ENCODE peak calls at places on chromosomes 1 and 21, in five cellular contexts. L is AG10803; J is CD8-positive, alpha-beta T cell; C is heart left ventricle; B is epithelial cell of esophagus. Q is an unnamed sample.

GRCh38 chr1:239197871-239198270 is 188.5 kb upstream of the CHRM3 start:
- DNase-seq in L (no peak), J (no peak), C (no peak), B (no peak), Q (no peak)

GRCh38 chr1:92244376-92244775 is 26.7 kb downstream of the C1orf146 start:
- DNase-seq in L (peak; percentile 1), J (no peak), C (no peak), B (no peak), Q (peak; percentile 4)

GRCh38 chr1:26353976-26354820 is at the start of gene CRYBG2:
- DNase-seq in L (no peak), J (no peak), C (no peak), B (peak; percentile 93), Q (no peak)

GRCh38 chr21:36297938-36298572 is 21.9 kb upstream of the MORC3 start:
- DNase-seq in L (peak; percentile 49), J (peak; percentile 82), C (peak; percentile 49), B (peak; percentile 96), Q (no peak)

GRCh38 chr1:62295921-62296451 is 23.2 kb downstream of the KANK4 start:
- DNase-seq in L (peak; percentile 56), J (no peak), C (no peak), B (no peak), Q (peak; percentile 57)

GRCh38 chr1:73065585-73065984 is 783.2 kb upstream of the NEGR1 start:
- DNase-seq in L (no peak), J (no peak), C (no peak), B (peak; percentile 0), Q (no peak)

GRCh38 chr1:204917802-204918201 is 47.1 kb downstream of the NFASC start:
- DNase-seq in L (no peak), J (no peak), C (no peak), B (peak; percentile 64), Q (no peak)

GRCh38 chr1:217138839-217139466 is 415.7 kb upstream of the ESRRG start:
- DNase-seq in L (no peak), J (no peak), C (no peak), B (no peak), Q (no peak)

GRCh38 chr1:109493227-109493626 is 667 bp upstream of the CYB561D1 start:
- DNase-seq in L (no peak), J (no peak), C (no peak), B (no peak), Q (no peak)
- H3K4me3 ChIP-seq in L (no peak overlapping the region), J (no peak overlapping the region), C (peak overlapping the region; percentile 83), B (peak overlapping the region; percentile 96), Q (no peak overlapping the region)

DNA sequence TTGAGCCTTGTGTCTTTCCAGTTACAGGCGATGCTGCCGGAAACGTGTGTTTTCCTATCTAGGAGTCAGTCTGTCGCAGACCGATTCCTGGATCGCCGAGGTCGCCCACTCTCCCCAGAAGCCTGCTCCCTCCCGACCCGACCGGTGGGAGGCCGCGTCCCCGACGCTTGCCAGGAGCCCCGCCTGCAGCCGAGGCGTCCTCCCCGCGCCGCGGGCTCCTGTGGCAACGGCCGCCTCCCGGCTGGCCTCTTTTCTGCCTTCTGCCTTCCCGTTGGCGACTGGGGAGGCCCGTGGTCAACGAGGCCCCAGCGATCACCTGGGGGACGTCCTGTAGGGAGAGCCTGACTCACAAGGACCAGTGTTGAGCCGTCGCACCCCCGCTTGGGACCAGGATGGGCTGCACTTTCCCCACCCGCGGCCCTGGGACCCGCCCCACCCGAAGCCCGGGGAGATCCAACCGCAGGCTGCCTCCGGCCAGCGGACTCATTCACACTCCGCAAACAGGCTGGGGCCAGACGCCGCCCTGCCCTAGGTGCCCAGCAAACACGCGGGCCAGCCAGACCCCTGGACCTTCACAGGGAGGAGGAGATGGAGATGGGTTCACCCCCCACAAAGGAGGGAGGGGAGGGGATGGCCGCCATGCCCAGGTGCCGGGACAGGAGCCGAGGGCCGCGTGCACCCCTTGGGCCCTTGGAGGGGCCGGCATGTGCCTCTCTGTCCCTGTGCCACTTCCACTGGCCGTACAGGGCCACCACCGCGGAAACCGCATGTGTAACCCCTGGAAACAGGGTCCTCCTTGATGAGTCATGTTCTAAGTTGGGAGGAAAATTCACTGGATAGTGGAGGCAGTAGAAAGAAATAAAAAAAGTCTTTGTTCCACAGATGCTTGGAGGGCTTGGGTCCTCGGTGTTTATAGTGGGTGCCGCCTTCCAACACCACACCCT is 7.2 kb upstream of the COL6A1 start:
- DNase-seq in L (peak; percentile 67), J (no peak), C (peak; percentile 63), B (no peak), Q (peak; percentile 70)
- H3K4me3 ChIP-seq in L (peak overlapping the region; percentile 56), J (peak overlapping the region; percentile 87), C (peak overlapping the region; percentile 69), B (peak overlapping the region; percentile 32), Q (peak overlapping the region; percentile 44)

DNA sequence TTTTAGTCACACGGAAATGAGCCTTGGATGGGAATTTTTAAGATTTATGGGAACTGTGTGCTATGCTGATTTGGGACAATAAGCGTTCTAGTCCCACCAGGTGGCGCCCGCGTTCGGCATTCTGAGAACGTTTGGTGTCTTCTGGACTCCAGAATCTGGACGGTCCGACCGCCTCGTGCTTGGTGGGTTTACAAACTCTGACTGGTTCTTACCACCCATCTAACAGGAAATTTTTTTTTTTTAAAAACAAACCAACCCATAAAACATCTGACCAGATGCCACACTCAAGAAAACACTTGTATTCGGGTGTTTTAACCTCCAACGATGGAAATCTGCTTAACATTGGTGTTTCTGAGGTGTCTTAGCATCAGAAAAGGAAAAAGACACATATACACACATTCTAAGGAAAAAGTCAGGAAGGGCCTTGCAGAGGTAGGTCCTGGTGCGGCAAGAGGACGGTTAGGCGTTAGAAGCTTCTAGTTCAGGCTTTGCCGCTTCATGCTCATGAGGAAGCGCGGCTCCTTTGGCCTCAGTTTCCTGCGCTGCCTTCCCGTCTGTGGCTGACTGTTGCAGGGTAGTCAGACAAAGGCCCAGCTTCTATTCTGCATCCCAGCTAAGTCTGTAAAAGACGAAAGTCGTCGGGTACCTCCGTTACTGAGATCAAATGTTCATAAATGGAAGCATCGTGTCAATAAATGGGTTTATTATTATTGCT is 814 bp upstream of the DYRK3 start:
- DNase-seq in L (peak; percentile 88), J (peak; percentile 71), C (peak; percentile 91), B (peak; percentile 89), Q (peak; percentile 93)
- H3K4me3 ChIP-seq in L (peak overlapping the region; percentile 79), J (peak overlapping the region; percentile 79), C (peak overlapping the region; percentile 93), B (no peak overlapping the region), Q (peak overlapping the region; percentile 86)

DNA sequence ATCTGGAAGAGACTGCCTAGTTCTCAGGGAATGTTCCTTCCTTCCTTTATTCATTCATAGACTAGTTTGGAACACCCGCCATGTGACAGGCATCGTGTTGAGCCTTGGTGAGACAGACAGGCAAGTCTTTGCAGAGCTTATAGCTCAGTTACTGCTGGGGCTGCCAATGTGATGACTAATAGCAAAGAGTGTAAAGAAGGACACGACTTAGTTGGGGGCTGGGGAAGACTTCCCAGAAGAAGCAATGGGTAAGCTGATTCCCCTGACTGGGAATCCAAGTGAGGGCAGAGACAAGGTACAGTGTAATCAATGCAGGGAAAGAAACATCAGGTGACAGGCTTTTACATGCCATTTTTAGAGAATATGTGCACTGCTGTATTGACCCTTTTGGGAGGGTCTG is 51.2 kb downstream of the TENT5C start:
- DNase-seq in L (peak; percentile 82), J (peak; percentile 59), C (no peak), B (peak; percentile 93), Q (peak; percentile 80)
- H3K4me3 ChIP-seq in L (no peak overlapping the region), J (no peak overlapping the region), C (no peak overlapping the region), B (no peak overlapping the region), Q (no peak overlapping the region)

GRCh38 chr1:159092398-159092760 is 15.8 kb upstream of the AIM2 start:
- DNase-seq in L (no peak), J (no peak), C (no peak), B (no peak), Q (no peak)
- H3K4me3 ChIP-seq in L (no peak overlapping the region), J (no peak overlapping the region), C (no peak overlapping the region), B (no peak overlapping the region), Q (no peak overlapping the region)

GRCh38 chr1:113834716-113835115 is 22.4 kb upstream of the RSBN1 start:
- DNase-seq in L (no peak), J (no peak), C (no peak), B (peak; percentile 55), Q (no peak)
- H3K4me3 ChIP-seq in L (no peak overlapping the region), J (no peak overlapping the region), C (no peak overlapping the region), B (no peak overlapping the region), Q (no peak overlapping the region)

GRCh38 chr1:23591460-23592208 is 32.3 kb upstream of the ID3 start:
- DNase-seq in L (no peak), J (peak; percentile 63), C (peak; percentile 40), B (no peak), Q (no peak)
- H3K4me3 ChIP-seq in L (no peak overlapping the region), J (no peak overlapping the region), C (no peak overlapping the region), B (no peak overlapping the region), Q (no peak overlapping the region)

DNA sequence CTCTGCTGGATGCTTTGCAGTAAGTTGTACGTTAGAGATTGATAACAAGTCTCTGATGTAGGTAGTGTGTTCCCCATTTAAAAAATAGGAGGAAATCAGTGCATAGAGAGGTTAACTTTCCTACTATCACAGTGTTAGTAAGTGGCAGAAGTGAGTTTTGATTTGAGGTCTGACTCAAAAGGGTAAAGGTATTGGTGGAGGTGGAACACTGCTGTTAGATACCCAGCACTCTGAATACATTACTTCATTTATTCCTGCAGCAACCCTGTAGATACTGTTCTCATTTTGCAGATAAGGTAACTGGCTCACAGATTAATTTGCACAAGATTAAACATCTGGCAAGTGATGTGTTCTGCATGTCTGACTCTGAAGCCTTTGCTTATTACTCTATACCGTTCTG is 3.1 kb downstream of the CAMSAP2 start:
- DNase-seq in L (no peak), J (no peak), C (no peak), B (no peak), Q (no peak)
- H3K4me3 ChIP-seq in L (peak overlapping the region; percentile 97), J (no peak overlapping the region), C (peak overlapping the region; percentile 77), B (peak overlapping the region; percentile 98), Q (peak overlapping the region; percentile 72)

GRCh38 chr1:3332662-3333061 is 121.8 kb upstream of the ARHGEF16 start:
- DNase-seq in L (no peak), J (no peak), C (no peak), B (no peak), Q (no peak)
- H3K4me3 ChIP-seq in L (no peak overlapping the region), J (no peak overlapping the region), C (no peak overlapping the region), B (no peak overlapping the region), Q (no peak overlapping the region)

GRCh38 chr1:163608969-163609368 is 287.2 kb downstream of the NUF2 start:
- DNase-seq in L (no peak), J (no peak), C (no peak), B (no peak), Q (no peak)

GRCh38 chr1:163604391-163604790 is 282.6 kb downstream of the NUF2 start:
- DNase-seq in L (no peak), J (no peak), C (no peak), B (no peak), Q (no peak)

GRCh38 chr1:163614346-163614745 is 292.6 kb downstream of the NUF2 start:
- DNase-seq in L (no peak), J (no peak), C (no peak), B (no peak), Q (no peak)

DNA sequence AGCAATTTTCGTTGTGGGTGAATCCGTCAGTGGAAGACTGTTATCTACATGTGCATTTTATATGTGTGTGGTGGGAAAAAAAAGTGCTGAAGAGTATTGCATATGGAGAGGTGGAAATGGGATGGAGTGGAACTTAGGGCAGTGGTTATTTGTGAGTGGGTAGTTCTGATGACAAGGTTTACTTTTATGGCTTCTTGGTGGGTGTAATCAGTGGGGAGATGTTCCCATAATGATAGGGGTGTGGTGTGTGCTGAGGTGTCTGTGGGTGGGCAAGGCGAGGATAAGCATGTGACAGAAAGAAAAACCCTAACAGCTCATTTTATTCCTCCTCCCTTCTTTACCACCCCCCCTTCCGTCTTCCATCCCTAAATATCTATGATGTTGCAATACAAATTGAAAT is 288.1 kb downstream of the NUF2 start:
- DNase-seq in L (no peak), J (no peak), C (no peak), B (no peak), Q (no peak)
- H3K4me3 ChIP-seq in L (no peak overlapping the region), J (no peak overlapping the region), C (no peak overlapping the region), B (no peak overlapping the region), Q (no peak overlapping the region)

Q was measured in fibroblast of pulmonary artery.